ENCODE peak calls at places on chromosomes 13 and 19, in six cellular contexts. M, W, O, B, G and Q are unnamed samples.

GRCh38 chr13:48775804-48776203 is 122.1 kb downstream of the CYSLTR2 start:
- DNase-seq in M (no peak), W (no peak), O (no peak), B (peak), G (no peak), Q (no peak)

GRCh38 chr19:12786149-12786870 is 5.0 kb upstream of the JUNB start:
- DNase-seq in M (no peak), W (peak), O (no peak), B (peak), G (peak), Q (no peak)

GRCh38 chr13:94996445-94996844 is 284.1 kb upstream of the SOX21 start:
- DNase-seq in M (no peak), W (no peak), O (no peak), B (no peak), G (no peak), Q (no peak)

GRCh38 chr13:99122171-99122570 is 78.5 kb upstream of the UBAC2 start:
- DNase-seq in M (no peak), W (no peak), O (no peak), B (no peak), G (no peak), Q (no peak)

GRCh38 chr13:43058318-43058674 is 34.9 kb downstream of the DNAJC15 start:
- DNase-seq in M (no peak), W (no peak), O (no peak), B (peak), G (peak), Q (peak)

GRCh38 chr13:26867451-26868067 is 107.0 kb upstream of the GPR12 start:
- DNase-seq in M (no peak), W (no peak), O (peak), B (peak), G (no peak), Q (no peak)

GRCh38 chr13:94322925-94323324 is 156.6 kb downstream of the DCT start:
- DNase-seq in M (no peak), W (no peak), O (no peak), B (peak), G (no peak), Q (no peak)

GRCh38 chr13:101757446-101758039 is 305.1 kb downstream of the ITGBL1 start:
- DNase-seq in M (no peak), W (no peak), O (peak), B (peak), G (no peak), Q (no peak)

GRCh38 chr19:29119582-29119981 is 93.4 kb downstream of the UQCRFS1 start:
- DNase-seq in M (no peak), W (no peak), O (peak), B (no peak), G (no peak), Q (no peak)

GRCh38 chr13:84997858-84998257 is 801.4 kb downstream of the SLITRK6 start:
- DNase-seq in M (no peak), W (no peak), O (no peak), B (peak), G (no peak), Q (no peak)

GRCh38 chr13:77460195-77460594 is 75.3 kb upstream of the SCEL start:
- DNase-seq in M (no peak), W (no peak), O (no peak), B (no peak), G (no peak), Q (no peak)

GRCh38 chr13:109271555-109271954 is 514.8 kb downstream of the IRS2 start:
- DNase-seq in M (no peak), W (no peak), O (no peak), B (no peak), G (no peak), Q (no peak)
- H3K27ac ChIP-seq in M (no peak), W (no peak), O (peak), B (no peak), G (no peak), Q (peak)

DNA sequence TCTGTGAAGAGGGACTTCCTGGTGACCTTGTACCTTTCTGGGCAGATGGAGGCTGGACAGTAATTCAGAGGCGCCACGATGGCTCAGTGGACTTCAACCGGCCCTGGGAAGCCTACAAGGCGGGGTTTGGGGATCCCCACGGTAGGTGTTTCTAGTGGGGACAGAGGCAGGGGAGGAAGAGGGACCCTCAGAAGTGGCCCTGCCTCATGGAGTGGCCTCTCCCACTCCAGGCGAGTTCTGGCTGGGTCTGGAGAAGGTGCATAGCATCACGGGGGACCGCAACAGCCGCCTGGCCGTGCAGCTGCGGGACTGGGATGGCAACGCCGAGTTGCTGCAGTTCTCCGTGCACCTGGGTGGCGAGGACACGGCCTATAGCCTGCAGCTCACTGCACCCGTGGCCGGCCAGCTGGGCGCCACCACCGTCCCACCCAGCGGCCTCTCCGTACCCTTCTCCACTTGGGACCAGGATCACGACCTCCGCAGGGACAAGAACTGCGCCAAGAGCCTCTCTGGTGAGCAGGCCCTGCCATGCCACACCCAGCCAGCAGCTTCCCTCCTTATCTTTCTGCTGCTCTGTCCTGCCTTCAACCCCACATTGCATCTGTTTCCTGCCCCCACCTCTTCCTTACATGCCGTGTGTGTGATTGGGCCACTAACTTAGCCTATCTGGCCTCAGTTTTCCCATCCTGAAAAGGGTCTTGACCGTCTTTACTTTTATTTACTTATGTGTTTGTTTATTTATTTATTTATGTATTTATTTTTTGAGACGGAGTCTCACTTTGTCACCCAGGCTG is 7.3 kb downstream of the ANGPTL4 start:
- DNase-seq in M (no peak), W (no peak), O (no peak), B (no peak), G (no peak), Q (no peak)
- H3K27ac ChIP-seq in M (no peak), W (peak), O (no peak), B (no peak), G (no peak), Q (no peak)

GRCh38 chr13:110262944-110263343 is 44.0 kb downstream of the COL4A1 start:
- DNase-seq in M (no peak), W (no peak), O (no peak), B (no peak), G (no peak), Q (no peak)
- H3K27ac ChIP-seq in M (no peak), W (peak), O (no peak), B (peak), G (peak), Q (no peak)

GRCh38 chr19:8004001-8004400 is 1.4 kb downstream of the ELAVL1 start:
- DNase-seq in M (no peak), W (no peak), O (no peak), B (no peak), G (no peak), Q (no peak)

GRCh38 chr19:8001995-8002849 is 3.2 kb downstream of the ELAVL1 start:
- DNase-seq in M (peak), W (peak), O (peak), B (peak), G (peak), Q (peak)

GRCh38 chr19:8000298-8001038 is 5.0 kb downstream of the ELAVL1 start:
- DNase-seq in M (no peak), W (no peak), O (no peak), B (no peak), G (no peak), Q (no peak)

GRCh38 chr19:7999376-7999775 is 6.1 kb downstream of the ELAVL1 start:
- DNase-seq in M (no peak), W (no peak), O (no peak), B (no peak), G (no peak), Q (no peak)

DNA sequence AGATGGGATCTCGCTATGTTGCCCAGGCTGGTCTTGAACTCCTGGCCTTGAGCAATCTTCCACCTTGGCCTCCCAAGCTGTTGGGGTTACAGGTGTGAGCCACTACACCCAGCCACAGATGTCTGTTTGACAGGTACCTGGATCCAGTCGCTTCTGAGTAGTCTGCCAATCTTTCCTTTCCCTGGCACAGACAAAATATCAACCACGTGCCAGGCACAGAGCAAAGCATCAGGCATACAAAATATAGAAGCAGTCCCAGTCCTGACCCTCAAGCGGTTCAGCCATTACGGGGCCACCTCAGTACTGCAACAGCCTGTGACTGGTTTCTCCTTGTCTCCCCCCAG is 3.8 kb downstream of the ELAVL1 start:
- DNase-seq in M (no peak), W (no peak), O (no peak), B (no peak), G (no peak), Q (no peak)
- H3K27ac ChIP-seq in M (no peak), W (peak), O (no peak), B (no peak), G (peak), Q (peak)

DNA sequence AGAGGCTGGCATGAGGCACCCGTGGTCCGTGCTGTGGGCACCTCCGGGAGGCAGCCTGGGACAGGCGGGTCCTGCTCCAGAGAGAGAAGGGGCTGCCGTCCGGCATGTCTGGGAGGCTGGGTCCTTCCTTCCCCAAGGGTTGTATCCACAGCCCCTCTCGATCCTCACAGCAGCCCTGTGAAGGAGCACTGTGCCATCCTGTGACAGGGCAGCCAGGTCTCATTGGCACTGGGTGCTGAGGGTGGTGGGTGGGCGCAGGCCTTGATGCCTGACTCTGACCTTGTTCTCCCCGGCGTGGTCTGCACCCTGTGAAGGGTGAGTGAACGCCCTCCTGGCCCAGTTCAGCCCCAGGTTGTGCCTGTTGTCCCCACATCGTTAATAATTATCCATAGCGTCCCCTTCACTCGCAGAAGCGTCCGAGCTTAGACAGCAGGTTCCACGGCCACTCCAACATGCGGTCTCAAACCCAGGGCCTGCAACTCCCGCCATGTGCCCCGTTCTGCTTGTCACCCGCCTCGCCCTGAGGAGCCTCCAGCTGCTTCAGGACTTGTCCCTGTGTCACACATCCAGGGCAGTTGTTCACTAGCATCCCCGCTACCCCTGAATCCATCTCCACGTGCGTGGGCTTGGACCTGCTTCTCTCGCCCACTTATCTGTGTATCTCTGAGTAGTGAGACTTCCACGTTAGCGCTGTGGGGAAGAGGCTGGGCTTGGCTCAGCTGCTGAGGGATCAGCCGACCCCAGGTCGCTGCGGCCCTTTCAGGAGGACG is 10.6 kb downstream of the ATP11A start:
- DNase-seq in M (no peak), W (no peak), O (no peak), B (no peak), G (no peak), Q (no peak)
- H3K27ac ChIP-seq in M (no peak), W (peak), O (no peak), B (no peak), G (no peak), Q (no peak)